ENCODE peak calls at places on chromosomes 13 and 19, in five cellular contexts. M, O, S, X and I are unnamed samples.
A peak's percentile ranks its signal among the peaks of the same experiment; 100 is the strongest.

GRCh38 chr13:90416938-90417337 is 930.5 kb upstream of the MIR17HG start:
- DNase-seq in X (no peak), M (no peak), O (no peak), S (no peak), I (no peak)

GRCh38 chr19:52507266-52507665 is 20.2 kb upstream of the ZNF808 start:
- DNase-seq in X (no peak), O (no peak), S (no peak), M (no peak), I (no peak)

GRCh38 chr13:19882231-19882630 is 18.8 kb upstream of the ZMYM5 start:
- DNase-seq in X (no peak), M (no peak), O (no peak), S (no peak), I (no peak)

GRCh38 chr19:33841685-33842084 is 45.0 kb downstream of the KCTD15 start:
- DNase-seq in M (no peak), X (no peak), O (no peak), S (no peak), I (no peak)

GRCh38 chr19:10747271-10747670 is 29.4 kb downstream of the DNM2 start:
- DNase-seq in X (no peak), O (no peak), M (no peak), S (no peak), I (peak; percentile 37)

GRCh38 chr19:34943861-34944573 is 17.3 kb downstream of the ZNF30 start:
- DNase-seq in M (no peak), S (no peak), X (no peak), O (no peak), I (peak; percentile 85)

GRCh38 chr13:25378528-25378927 is 6.8 kb downstream of the ATP8A2 start:
- DNase-seq in X (no peak), M (no peak), S (no peak), O (no peak), I (no peak)

GRCh38 chr19:54316746-54317107 is 3.8 kb upstream of the LILRA5 start:
- DNase-seq in O (peak; percentile 61), X (no peak), M (peak; percentile 84), S (no peak), I (no peak)

GRCh38 chr13:59677966-59678814 is 485.5 kb downstream of the DIAPH3 start:
- DNase-seq in M (no peak), O (no peak), X (peak; percentile 40), S (peak; percentile 72), I (peak; percentile 29)

GRCh38 chr13:44876782-44877324 is 112.4 kb downstream of the NUFIP1 start:
- DNase-seq in M (peak; percentile 88), S (no peak), X (no peak), O (peak; percentile 97), I (peak; percentile 49)

GRCh38 chr13:44906758-44907157 is 82.5 kb downstream of the NUFIP1 start:
- DNase-seq in S (peak; percentile 71), M (no peak), O (no peak), X (no peak), I (no peak)

GRCh38 chr13:83350569-83350968 is 531.7 kb downstream of the SLITRK1 start:
- DNase-seq in M (no peak), S (peak; percentile 61), O (no peak), X (no peak), I (no peak)

GRCh38 chr19:41811036-41811435 is 14.6 kb downstream of the CEACAM3 start:
- DNase-seq in X (no peak), M (no peak), O (no peak), S (no peak), I (no peak)

GRCh38 chr19:27745978-27746542 is 1466.9 kb downstream of the UQCRFS1 start:
- DNase-seq in M (peak; percentile 2), O (peak; percentile 7), S (no peak), X (no peak), I (no peak)

GRCh38 chr19:45976180-45976579 is 2.5 kb upstream of the NOVA2 start:
- DNase-seq in S (no peak), X (no peak), O (no peak), M (no peak), I (no peak)

GRCh38 chr13:68540244-68540643 is 1310.1 kb upstream of the PCDH9 start:
- DNase-seq in O (no peak), X (no peak), M (no peak), S (no peak), I (no peak)

GRCh38 chr13:106373304-106373988 is 162.0 kb downstream of the EFNB2 start:
- DNase-seq in O (no peak), X (no peak), M (no peak), S (no peak), I (no peak)

GRCh38 chr19:40805258-40805868 is 6.4 kb downstream of the EGLN2 start:
- DNase-seq in X (no peak), M (no peak), S (no peak), O (no peak), I (no peak)

GRCh38 chr13:20426766-20427448 is 98.8 kb downstream of the CRYL1 start:
- DNase-seq in S (peak; percentile 32), O (no peak), X (no peak), M (no peak), I (no peak)

GRCh38 chr19:44754743-44755066 is 6.2 kb downstream of the BCL3 start:
- DNase-seq in X (no peak), S (no peak), M (no peak), O (no peak), I (no peak)

GRCh38 chr13:106530209-106530906 is 5.1 kb downstream of the EFNB2 start:
- DNase-seq in X (no peak), S (no peak), M (no peak), O (no peak), I (peak; percentile 56)

GRCh38 chr19:38942471-38943181 is 11.9 kb downstream of the MRPS12 start:
- DNase-seq in O (no peak), S (no peak), X (no peak), M (no peak), I (no peak)

GRCh38 chr13:111866731-111867245 is 200.2 kb upstream of the SOX1 start:
- DNase-seq in X (no peak), S (no peak), M (no peak), O (no peak), I (no peak)

GRCh38 chr19:10543420-10544241 is at the start of gene ATG4D:
- DNase-seq in M (peak; percentile 90), O (peak; percentile 91), S (peak; percentile 47), X (peak; percentile 81), I (peak; percentile 64)

DNA sequence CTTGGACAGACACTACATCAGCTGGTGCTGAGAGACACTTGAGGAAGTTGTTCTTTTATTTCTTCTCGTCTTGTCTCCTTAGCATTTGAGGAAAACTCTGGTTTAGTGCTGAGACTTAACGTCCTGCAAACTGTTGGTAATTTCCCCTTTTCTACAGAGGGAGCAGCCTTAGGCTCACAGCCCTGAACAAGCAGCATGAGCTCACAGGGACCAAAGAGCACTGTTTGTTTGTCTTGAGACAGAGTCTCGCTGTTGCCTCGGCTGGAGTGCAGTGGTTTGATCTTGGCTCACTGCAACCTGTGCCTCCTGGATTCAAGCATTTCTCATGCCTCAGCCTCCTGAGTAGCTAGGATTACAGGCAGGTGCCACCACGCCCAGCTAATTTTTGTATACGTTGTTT is 5.5 kb downstream of the ZNF805 start:
- DNase-seq in O (no peak), S (no peak), X (no peak), M (no peak), I (no peak)
- H3K79me1 ChIP-seq in O (peaks cover 9% of the 10 kb centered on the region), S (peaks cover 48% of the 10 kb centered on the region), X (peaks cover 5% of the 10 kb centered on the region), M (peaks cover 4% of the 10 kb centered on the region), I (no peaks in the 10 kb centered on the region)

DNA sequence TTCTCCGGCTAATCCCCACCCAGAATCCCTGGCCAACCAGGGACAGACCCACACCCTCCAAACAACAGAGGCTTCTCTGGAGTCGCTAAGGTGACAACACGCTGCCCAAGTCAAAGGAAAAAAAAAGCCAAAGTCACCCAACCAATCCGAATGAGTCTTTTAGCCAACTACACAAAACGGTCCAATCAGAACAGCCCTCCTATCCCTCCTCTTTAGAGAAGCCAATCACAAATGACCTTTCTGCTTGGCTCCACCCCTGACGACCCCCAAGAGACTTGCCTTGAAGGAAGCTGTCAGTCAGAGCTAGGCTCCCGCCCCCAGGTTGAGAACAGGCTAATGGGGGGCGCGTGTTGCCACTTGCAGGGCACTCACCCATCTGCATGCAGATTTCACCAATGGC is 6.6 kb upstream of the FBXW9 start:
- DNase-seq in X (peak; percentile 85), S (peak; percentile 43), M (peak; percentile 95), O (peak; percentile 89), I (peak; percentile 18)
- H3K79me1 ChIP-seq in X (peaks cover 9% of the 10 kb centered on the region), S (peaks cover 5% of the 10 kb centered on the region), M (no peaks in the 10 kb centered on the region), O (no peaks in the 10 kb centered on the region), I (no peaks in the 10 kb centered on the region)

GRCh38 chr19:4705413-4706131 is 18.1 kb downstream of the DPP9 start:
- DNase-seq in M (no peak), X (no peak), O (no peak), S (no peak), I (no peak)

GRCh38 chr19:4701557-4701956 is 22.1 kb downstream of the DPP9 start:
- DNase-seq in M (no peak), S (no peak), X (no peak), O (no peak), I (no peak)

GRCh38 chr19:4702764-4703163 is 20.9 kb downstream of the DPP9 start:
- DNase-seq in S (no peak), M (no peak), O (no peak), X (no peak), I (no peak)

GRCh38 chr19:4704317-4704673 is 19.3 kb downstream of the DPP9 start:
- DNase-seq in S (no peak), X (no peak), O (no peak), M (no peak), I (no peak)

DNA sequence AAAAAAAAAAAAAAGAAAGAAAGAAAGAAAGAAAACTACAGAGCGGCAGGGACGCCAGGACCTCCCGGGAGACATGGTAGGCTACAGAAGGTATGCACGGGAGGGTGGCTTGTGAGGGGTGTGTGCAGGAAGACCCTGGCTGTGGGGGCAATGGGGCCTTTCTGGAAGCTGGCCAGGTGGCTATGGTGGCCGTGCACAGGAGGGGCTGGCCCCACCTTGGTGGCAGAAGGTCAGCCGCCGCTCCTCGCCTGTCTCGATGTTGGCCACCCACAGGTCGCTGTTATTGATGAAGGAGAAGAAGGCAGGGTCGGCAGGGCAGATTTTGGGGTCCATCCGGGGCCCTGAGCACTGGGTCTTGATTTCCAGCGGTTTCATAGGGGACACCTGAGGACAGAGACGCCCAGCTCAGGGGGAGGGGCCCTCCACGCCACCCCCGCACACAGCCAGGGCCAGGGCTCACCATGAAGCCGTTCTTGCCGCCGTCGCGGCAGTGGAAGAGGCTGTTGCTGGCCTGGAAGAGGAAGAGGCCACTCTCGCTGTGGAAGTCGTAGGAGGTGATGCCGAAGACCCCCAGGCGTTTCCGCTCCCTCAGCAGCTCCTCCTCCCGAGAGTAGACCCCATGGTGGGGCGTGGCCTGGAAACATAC is 19.8 kb downstream of the DPP9 start:
- DNase-seq in O (no peak), S (no peak), M (no peak), X (no peak), I (no peak)
- H3K79me1 ChIP-seq in O (no peaks in the 10 kb centered on the region), S (peaks cover 22% of the 10 kb centered on the region), M (no peaks in the 10 kb centered on the region), X (no peaks in the 10 kb centered on the region), I (no peaks in the 10 kb centered on the region)

DNA sequence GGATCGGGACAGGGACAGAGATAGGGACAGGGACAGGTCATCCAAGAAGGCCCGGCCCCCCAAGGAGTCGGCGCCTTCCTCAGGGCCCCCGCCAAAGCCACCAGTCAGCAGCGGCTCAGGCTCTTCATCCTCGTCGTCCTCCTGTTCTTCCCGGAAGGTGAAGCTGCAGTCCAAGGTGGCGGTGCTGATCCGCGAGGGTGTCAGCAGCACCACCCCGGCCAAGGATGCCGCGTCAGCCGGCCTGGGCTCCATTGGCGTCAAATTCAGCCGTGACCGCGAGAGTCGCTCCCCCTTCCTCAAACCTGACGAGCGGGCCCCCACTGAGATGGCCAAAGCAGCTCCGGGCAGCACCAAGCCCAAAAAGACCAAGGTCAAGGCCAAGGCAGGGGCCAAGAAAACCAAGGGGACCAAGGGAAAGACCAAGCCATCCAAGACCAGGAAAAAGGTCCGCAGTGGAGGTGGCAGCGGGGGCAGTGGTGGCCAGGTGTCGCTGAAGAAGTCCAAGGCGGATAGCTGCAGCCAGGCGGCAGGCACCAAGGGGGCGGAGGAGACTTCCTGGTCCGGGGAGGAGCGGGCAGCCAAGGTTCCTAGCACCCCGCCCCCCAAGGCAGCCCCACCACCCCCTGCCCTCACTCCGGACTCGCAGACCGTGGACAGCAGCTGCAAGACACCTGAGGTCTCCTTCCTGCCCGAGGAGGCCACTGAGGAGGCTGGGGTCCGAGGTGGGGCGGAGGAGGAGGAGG is 10.9 kb downstream of the SCAF1 start:
- DNase-seq in M (no peak), X (no peak), O (no peak), S (no peak), I (no peak)
- H3K79me1 ChIP-seq in M (no peaks in the 10 kb centered on the region), X (peaks cover 26% of the 10 kb centered on the region), O (peaks cover 7% of the 10 kb centered on the region), S (peaks cover 20% of the 10 kb centered on the region), I (no peaks in the 10 kb centered on the region)